ENCODE peak calls at places on chromosomes 11 and 22, in six cellular contexts. R, X, N, J, I and W are unnamed samples.

GRCh38 chr22:41772645-41773044 is 27.8 kb upstream of the CCDC134 start:
- DNase-seq in R (no peak), X (no peak), N (peak), J (no peak), I (no peak), W (no peak)

GRCh38 chr11:8389034-8389996 is 125.6 kb upstream of the LMO1 start:
- DNase-seq in R (no peak), X (no peak), N (no peak), J (no peak), I (no peak), W (no peak)

GRCh38 chr11:128634395-128634794 is 47.0 kb upstream of the ETS1 start:
- DNase-seq in R (no peak), X (no peak), N (no peak), J (no peak), I (no peak), W (no peak)

GRCh38 chr11:69992943-69993694 is 85.0 kb upstream of the ANO1 start:
- DNase-seq in R (no peak), X (no peak), N (no peak), J (no peak), I (no peak), W (no peak)

GRCh38 chr22:20028855-20029549 is 8.1 kb downstream of the TANGO2 start:
- DNase-seq in R (no peak), X (no peak), N (no peak), J (no peak), I (no peak), W (no peak)

GRCh38 chr11:17730137-17730536 is 4.4 kb upstream of the KCNC1 start:
- DNase-seq in R (no peak), X (no peak), N (no peak), J (no peak), I (no peak), W (no peak)

GRCh38 chr22:39519681-39520053 is 695 bp upstream of the ATF4 start:
- DNase-seq in R (peak), X (no peak), N (no peak), J (no peak), I (peak), W (no peak)

GRCh38 chr11:15988693-15989231 is 367.6 kb downstream of the SOX6 start:
- DNase-seq in R (no peak), X (no peak), N (no peak), J (no peak), I (no peak), W (no peak)

GRCh38 chr11:36186797-36187196 is 102.4 kb downstream of the COMMD9 start:
- DNase-seq in R (peak), X (no peak), N (no peak), J (no peak), I (no peak), W (no peak)

GRCh38 chr11:15912825-15913224 is 443.5 kb downstream of the SOX6 start:
- DNase-seq in R (no peak), X (no peak), N (no peak), J (no peak), I (no peak), W (peak)

GRCh38 chr11:66363805-66364535 is 7.6 kb downstream of the SLC29A2 start:
- DNase-seq in R (no peak), X (peak), N (peak), J (no peak), I (no peak), W (peak)

GRCh38 chr11:44775366-44776356 is 48.9 kb downstream of the TSPAN18 start:
- DNase-seq in R (peak), X (peak), N (peak), J (no peak), I (peak), W (peak)